ENCODE peak calls at places on chromosomes 6 and 20, in nine cellular contexts. One of them, this sample, is unnamed.
A peak's percentile ranks its signal among the peaks of the same experiment; 100 is the strongest.

GRCh38 chr6:72464791-72465691 is 156.8 kb upstream of the KCNQ5 start:
- DNase-seq in putamen: no peak
- DNase-seq in SW480: peak; percentile 3
- DNase-seq in T1000: peak; percentile 51
- DNase-seq in COLO829: no peak
- DNase-seq in COR-L47: no peak
- DNase-seq in breast epithelium: no peak
- DNase-seq in activated T-helper 1 cell treated with anti-CD3 and anti-CD28 coated beads, Interleukin-12 subunit alpha, Interleukin-12 subunit beta, Interleukin-2, Interleukin-4 antibody, amounts not matched to agents 30 ng/mL and 10 ng/mL and 1 ng/mL, durations not matched to agents 14 hours and 24 hours and 36 hours: no peak
- DNase-seq in cardiac fibroblast: peak; percentile 38
- DNase-seq in this sample: no peak

GRCh38 chr20:54078296-54078695 is 7.9 kb upstream of the BCAS1 start:
- DNase-seq in activated T-helper 1 cell treated with anti-CD3 and anti-CD28 coated beads, Interleukin-12 subunit alpha, Interleukin-12 subunit beta, Interleukin-2, Interleukin-4 antibody, amounts not matched to agents 30 ng/mL and 10 ng/mL and 1 ng/mL, durations not matched to agents 14 hours and 24 hours and 36 hours: peak; percentile 16
- DNase-seq in SW480: no peak
- DNase-seq in cardiac fibroblast: no peak
- DNase-seq in COLO829: no peak
- DNase-seq in breast epithelium: no peak
- DNase-seq in putamen: no peak
- DNase-seq in COR-L47: no peak
- DNase-seq in T1000: no peak
- DNase-seq in this sample: no peak

GRCh38 chr6:37985355-37985754 is 165.8 kb downstream of the ZFAND3 start:
- DNase-seq in COR-L47: no peak
- DNase-seq in cardiac fibroblast: no peak
- DNase-seq in putamen: no peak
- DNase-seq in T1000: no peak
- DNase-seq in COLO829: no peak
- DNase-seq in breast epithelium: no peak
- DNase-seq in activated T-helper 1 cell treated with anti-CD3 and anti-CD28 coated beads, Interleukin-12 subunit alpha, Interleukin-12 subunit beta, Interleukin-2, Interleukin-4 antibody, amounts not matched to agents 30 ng/mL and 10 ng/mL and 1 ng/mL, durations not matched to agents 14 hours and 24 hours and 36 hours: no peak
- DNase-seq in SW480: no peak
- DNase-seq in this sample: no peak

GRCh38 chr6:7238900-7239589 is 74.0 kb downstream of the SSR1 start:
- DNase-seq in breast epithelium: peak; percentile 79
- DNase-seq in COLO829: peak; percentile 63
- DNase-seq in T1000: peak; percentile 25
- DNase-seq in cardiac fibroblast: peak; percentile 68
- DNase-seq in COR-L47: peak; percentile 93
- DNase-seq in putamen: no peak
- DNase-seq in activated T-helper 1 cell treated with anti-CD3 and anti-CD28 coated beads, Interleukin-12 subunit alpha, Interleukin-12 subunit beta, Interleukin-2, Interleukin-4 antibody, amounts not matched to agents 30 ng/mL and 10 ng/mL and 1 ng/mL, durations not matched to agents 14 hours and 24 hours and 36 hours: peak; percentile 53
- DNase-seq in SW480: peak; percentile 72
- DNase-seq in this sample: peak; percentile 82

GRCh38 chr6:125611573-125612399 is 137.6 kb upstream of the HEY2 start:
- DNase-seq in SW480: peak; percentile 22
- DNase-seq in T1000: no peak
- DNase-seq in activated T-helper 1 cell treated with anti-CD3 and anti-CD28 coated beads, Interleukin-12 subunit alpha, Interleukin-12 subunit beta, Interleukin-2, Interleukin-4 antibody, amounts not matched to agents 30 ng/mL and 10 ng/mL and 1 ng/mL, durations not matched to agents 14 hours and 24 hours and 36 hours: no peak
- DNase-seq in breast epithelium: no peak
- DNase-seq in COR-L47: peak; percentile 48
- DNase-seq in COLO829: no peak
- DNase-seq in cardiac fibroblast: peak; percentile 72
- DNase-seq in putamen: peak; percentile 61
- DNase-seq in this sample: no peak

GRCh38 chr20:44069203-44069931 is 117.6 kb downstream of the JPH2 start:
- DNase-seq in cardiac fibroblast: no peak
- DNase-seq in SW480: no peak
- DNase-seq in COLO829: no peak
- DNase-seq in activated T-helper 1 cell treated with anti-CD3 and anti-CD28 coated beads, Interleukin-12 subunit alpha, Interleukin-12 subunit beta, Interleukin-2, Interleukin-4 antibody, amounts not matched to agents 30 ng/mL and 10 ng/mL and 1 ng/mL, durations not matched to agents 14 hours and 24 hours and 36 hours: peak; percentile 65
- DNase-seq in breast epithelium: peak; percentile 15
- DNase-seq in T1000: no peak
- DNase-seq in putamen: no peak
- DNase-seq in COR-L47: no peak
- DNase-seq in this sample: peak; percentile 44

GRCh38 chr6:49332781-49333180 is 130.3 kb downstream of the MMUT start:
- DNase-seq in T1000: no peak
- DNase-seq in COR-L47: no peak
- DNase-seq in cardiac fibroblast: no peak
- DNase-seq in SW480: no peak
- DNase-seq in putamen: no peak
- DNase-seq in breast epithelium: no peak
- DNase-seq in COLO829: no peak
- DNase-seq in activated T-helper 1 cell treated with anti-CD3 and anti-CD28 coated beads, Interleukin-12 subunit alpha, Interleukin-12 subunit beta, Interleukin-2, Interleukin-4 antibody, amounts not matched to agents 30 ng/mL and 10 ng/mL and 1 ng/mL, durations not matched to agents 14 hours and 24 hours and 36 hours: no peak
- DNase-seq in this sample: no peak

GRCh38 chr6:120681204-120681603 is 653.1 kb downstream of the TBC1D32 start:
- DNase-seq in COR-L47: no peak
- DNase-seq in putamen: no peak
- DNase-seq in SW480: no peak
- DNase-seq in cardiac fibroblast: no peak
- DNase-seq in activated T-helper 1 cell treated with anti-CD3 and anti-CD28 coated beads, Interleukin-12 subunit alpha, Interleukin-12 subunit beta, Interleukin-2, Interleukin-4 antibody, amounts not matched to agents 30 ng/mL and 10 ng/mL and 1 ng/mL, durations not matched to agents 14 hours and 24 hours and 36 hours: no peak
- DNase-seq in breast epithelium: no peak
- DNase-seq in COLO829: no peak
- DNase-seq in T1000: no peak
- DNase-seq in this sample: no peak

GRCh38 chr6:100504786-100505737 is 40.3 kb upstream of the SIM1 start:
- DNase-seq in T1000: peak; percentile 31
- DNase-seq in COR-L47: no peak
- DNase-seq in activated T-helper 1 cell treated with anti-CD3 and anti-CD28 coated beads, Interleukin-12 subunit alpha, Interleukin-12 subunit beta, Interleukin-2, Interleukin-4 antibody, amounts not matched to agents 30 ng/mL and 10 ng/mL and 1 ng/mL, durations not matched to agents 14 hours and 24 hours and 36 hours: no peak
- DNase-seq in breast epithelium: peak; percentile 21
- DNase-seq in COLO829: peak; percentile 10
- DNase-seq in cardiac fibroblast: peak; percentile 80
- DNase-seq in SW480: peak; percentile 13
- DNase-seq in putamen: no peak
- DNase-seq in this sample: no peak

GRCh38 chr6:74826318-74826717 is 379.5 kb downstream of the COL12A1 start:
- DNase-seq in COLO829: no peak
- DNase-seq in cardiac fibroblast: no peak
- DNase-seq in COR-L47: no peak
- DNase-seq in activated T-helper 1 cell treated with anti-CD3 and anti-CD28 coated beads, Interleukin-12 subunit alpha, Interleukin-12 subunit beta, Interleukin-2, Interleukin-4 antibody, amounts not matched to agents 30 ng/mL and 10 ng/mL and 1 ng/mL, durations not matched to agents 14 hours and 24 hours and 36 hours: no peak
- DNase-seq in breast epithelium: no peak
- DNase-seq in T1000: no peak
- DNase-seq in SW480: no peak
- DNase-seq in putamen: no peak
- DNase-seq in this sample: no peak

GRCh38 chr20:45742596-45742995 is 20.4 kb downstream of the SPINT4 start:
- DNase-seq in T1000: no peak
- DNase-seq in cardiac fibroblast: no peak
- DNase-seq in breast epithelium: no peak
- DNase-seq in SW480: no peak
- DNase-seq in putamen: no peak
- DNase-seq in COR-L47: no peak
- DNase-seq in activated T-helper 1 cell treated with anti-CD3 and anti-CD28 coated beads, Interleukin-12 subunit alpha, Interleukin-12 subunit beta, Interleukin-2, Interleukin-4 antibody, amounts not matched to agents 30 ng/mL and 10 ng/mL and 1 ng/mL, durations not matched to agents 14 hours and 24 hours and 36 hours: no peak
- DNase-seq in COLO829: no peak
- DNase-seq in this sample: no peak

GRCh38 chr6:160428818-160429744 is 80.9 kb downstream of the SLC22A3 start:
- DNase-seq in breast epithelium: no peak
- DNase-seq in cardiac fibroblast: no peak
- DNase-seq in COR-L47: no peak
- DNase-seq in COLO829: no peak
- DNase-seq in activated T-helper 1 cell treated with anti-CD3 and anti-CD28 coated beads, Interleukin-12 subunit alpha, Interleukin-12 subunit beta, Interleukin-2, Interleukin-4 antibody, amounts not matched to agents 30 ng/mL and 10 ng/mL and 1 ng/mL, durations not matched to agents 14 hours and 24 hours and 36 hours: no peak
- DNase-seq in T1000: no peak
- DNase-seq in putamen: no peak
- DNase-seq in SW480: no peak
- DNase-seq in this sample: no peak